ENCODE peak calls at places on chromosome 3, in seven cellular contexts. One of them, this sample, is unnamed.

GRCh38 chr3:122005033-122005565 is 16.9 kb downstream of the ILDR1 start:
- DNase-seq in astrocyte of the cerebellum: no peak
- DNase-seq in heart left ventricle: no peak
- DNase-seq in SK-N-SH: no peak
- DNase-seq in ovary: no peak
- DNase-seq in left ventricle myocardium inferior: no peak
- DNase-seq in lower leg skin: no peak
- DNase-seq in this sample: no peak

GRCh38 chr3:129161860-129162271 is 1.0 kb upstream of the ISY1 start:
- DNase-seq in left ventricle myocardium inferior: no peak
- DNase-seq in SK-N-SH: peak; percentile 38
- DNase-seq in heart left ventricle: no peak
- DNase-seq in astrocyte of the cerebellum: no peak
- DNase-seq in ovary: no peak
- DNase-seq in lower leg skin: peak; percentile 23
- DNase-seq in this sample: no peak

GRCh38 chr3:150227839-150228238 is 180.3 kb upstream of the TSC22D2 start:
- DNase-seq in SK-N-SH: peak; percentile 30
- DNase-seq in lower leg skin: no peak
- DNase-seq in heart left ventricle: peak; percentile 32
- DNase-seq in ovary: no peak
- DNase-seq in left ventricle myocardium inferior: no peak
- DNase-seq in astrocyte of the cerebellum: peak; percentile 70
- DNase-seq in this sample: peak; percentile 10

GRCh38 chr3:179895367-179895766 is 141.4 kb downstream of the PEX5L start:
- DNase-seq in heart left ventricle: no peak
- DNase-seq in ovary: no peak
- DNase-seq in astrocyte of the cerebellum: no peak
- DNase-seq in lower leg skin: no peak
- DNase-seq in left ventricle myocardium inferior: no peak
- DNase-seq in SK-N-SH: no peak
- DNase-seq in this sample: no peak

GRCh38 chr3:38843898-38844297 is 27.9 kb upstream of the SCN10A start:
- DNase-seq in lower leg skin: no peak
- DNase-seq in ovary: no peak
- DNase-seq in heart left ventricle: peak; percentile 26
- DNase-seq in SK-N-SH: peak; percentile 54
- DNase-seq in astrocyte of the cerebellum: peak; percentile 48
- DNase-seq in left ventricle myocardium inferior: no peak
- DNase-seq in this sample: no peak

GRCh38 chr3:114214542-114215341 is 22.6 kb downstream of the ZNF80 start:
- DNase-seq in ovary: no peak
- DNase-seq in left ventricle myocardium inferior: no peak
- DNase-seq in heart left ventricle: no peak
- DNase-seq in SK-N-SH: no peak
- DNase-seq in lower leg skin: no peak
- DNase-seq in astrocyte of the cerebellum: no peak
- DNase-seq in this sample: no peak

GRCh38 chr3:189272500-189273119 is 100.8 kb downstream of the TPRG1 start:
- DNase-seq in SK-N-SH: no peak
- DNase-seq in astrocyte of the cerebellum: no peak
- DNase-seq in ovary: no peak
- DNase-seq in left ventricle myocardium inferior: no peak
- DNase-seq in lower leg skin: no peak
- DNase-seq in heart left ventricle: no peak
- DNase-seq in this sample: no peak

GRCh38 chr3:112123548-112123947 is 9.5 kb downstream of the GCSAM start:
- DNase-seq in astrocyte of the cerebellum: no peak
- DNase-seq in left ventricle myocardium inferior: no peak
- DNase-seq in SK-N-SH: no peak
- DNase-seq in lower leg skin: no peak
- DNase-seq in ovary: no peak
- DNase-seq in heart left ventricle: no peak
- DNase-seq in this sample: no peak

GRCh38 chr3:9047465-9048346 is 84.4 kb upstream of the RAD18 start:
- DNase-seq in heart left ventricle: no peak
- DNase-seq in astrocyte of the cerebellum: no peak
- DNase-seq in ovary: no peak
- DNase-seq in left ventricle myocardium inferior: no peak
- DNase-seq in lower leg skin: no peak
- DNase-seq in SK-N-SH: no peak
- DNase-seq in this sample: no peak

GRCh38 chr3:26636328-26636727 is 13.8 kb downstream of the LRRC3B start:
- DNase-seq in lower leg skin: no peak
- DNase-seq in ovary: no peak
- DNase-seq in SK-N-SH: no peak
- DNase-seq in left ventricle myocardium inferior: no peak
- DNase-seq in astrocyte of the cerebellum: no peak
- DNase-seq in heart left ventricle: no peak
- DNase-seq in this sample: no peak

GRCh38 chr3:184218814-184219213 is 10.6 kb upstream of the VWA5B2 start:
- DNase-seq in astrocyte of the cerebellum: no peak
- DNase-seq in left ventricle myocardium inferior: no peak
- DNase-seq in ovary: no peak
- DNase-seq in SK-N-SH: no peak
- DNase-seq in heart left ventricle: no peak
- DNase-seq in lower leg skin: no peak
- DNase-seq in this sample: no peak

GRCh38 chr3:189573004-189573403 is 58.2 kb upstream of the TP63 start:
- DNase-seq in ovary: no peak
- DNase-seq in lower leg skin: no peak
- DNase-seq in heart left ventricle: no peak
- DNase-seq in SK-N-SH: no peak
- DNase-seq in left ventricle myocardium inferior: no peak
- DNase-seq in astrocyte of the cerebellum: no peak
- DNase-seq in this sample: no peak

GRCh38 chr3:39154323-39155021 is 1.1 kb upstream of the CSRNP1 start:
- DNase-seq in left ventricle myocardium inferior: no peak
- DNase-seq in SK-N-SH: no peak
- DNase-seq in lower leg skin: no peak
- DNase-seq in ovary: peak; percentile 74
- DNase-seq in astrocyte of the cerebellum: no peak
- DNase-seq in heart left ventricle: peak; percentile 34
- DNase-seq in this sample: no peak

GRCh38 chr3:152193673-152194267 is 75.0 kb upstream of the MBNL1 start:
- DNase-seq in SK-N-SH: no peak
- DNase-seq in heart left ventricle: no peak
- DNase-seq in lower leg skin: no peak
- DNase-seq in astrocyte of the cerebellum: no peak
- DNase-seq in left ventricle myocardium inferior: no peak
- DNase-seq in ovary: no peak
- DNase-seq in this sample: no peak

DNA sequence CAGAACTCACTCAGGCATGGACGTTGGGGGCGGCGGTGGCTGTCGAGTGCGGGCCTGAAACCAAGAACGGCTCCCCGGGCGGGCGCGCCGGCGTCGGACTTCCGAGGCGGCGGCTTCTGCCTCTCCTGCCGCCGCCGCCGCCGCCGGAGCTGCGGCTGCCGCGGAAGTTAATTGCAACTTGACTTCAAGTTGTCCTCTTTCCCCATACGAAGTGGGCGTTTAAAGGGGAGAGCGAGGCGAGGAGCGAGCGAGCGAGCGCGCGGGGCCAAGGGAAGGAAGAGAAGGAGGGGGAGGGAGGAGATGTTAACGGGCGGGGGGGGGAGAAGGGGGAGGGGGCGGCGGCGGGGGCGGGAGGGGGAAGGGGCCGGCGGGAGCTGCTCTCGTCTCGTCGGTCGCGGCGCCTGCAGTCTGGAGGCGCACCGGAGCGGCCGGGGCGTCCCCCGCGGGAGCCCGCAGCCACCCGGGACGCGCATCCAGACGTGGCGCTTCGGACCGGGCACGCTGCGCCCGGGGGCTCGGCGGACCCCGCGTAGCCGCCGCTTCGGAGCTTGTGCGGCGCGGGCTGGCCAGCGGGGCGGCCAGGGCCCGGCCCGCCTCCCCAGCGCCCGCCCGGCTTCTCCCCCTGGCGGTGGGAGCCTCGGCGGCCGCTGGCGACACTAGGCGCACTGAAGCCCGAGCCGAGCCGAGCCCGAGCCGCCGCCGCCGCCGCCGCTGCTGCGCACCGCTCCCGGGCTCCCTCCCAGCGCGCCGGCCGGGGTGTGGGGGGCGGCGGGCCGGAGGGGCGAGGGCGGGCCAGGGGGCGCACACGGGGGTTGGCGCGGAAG is 19.7 kb upstream of the SATB1 start:
- DNase-seq in ovary: peak; percentile 73
- DNase-seq in SK-N-SH: peak; percentile 94
- DNase-seq in left ventricle myocardium inferior: peak; percentile 68
- DNase-seq in heart left ventricle: peak; percentile 78
- DNase-seq in lower leg skin: peak; percentile 17
- DNase-seq in astrocyte of the cerebellum: no peak
- DNase-seq in this sample: no peak
- TF ChIP-seq CTCF in ovary: peak; percentile 56
- TF ChIP-seq CTCF in SK-N-SH: no peak
- TF ChIP-seq CTCF in left ventricle myocardium inferior: peak; percentile 59
- TF ChIP-seq CTCF in heart left ventricle: peak; percentile 39
- TF ChIP-seq CTCF in lower leg skin: no peak
- TF ChIP-seq CTCF in astrocyte of the cerebellum: no peak
- TF ChIP-seq CTCF in this sample: peak; percentile 15

GRCh38 chr3:99928758-99929408 is 111.2 kb downstream of the CMSS1 start:
- DNase-seq in astrocyte of the cerebellum: no peak
- DNase-seq in heart left ventricle: no peak
- DNase-seq in left ventricle myocardium inferior: no peak
- DNase-seq in lower leg skin: no peak
- DNase-seq in SK-N-SH: no peak
- DNase-seq in ovary: no peak
- DNase-seq in this sample: no peak

GRCh38 chr3:99931059-99931458 is 113.4 kb downstream of the CMSS1 start:
- DNase-seq in SK-N-SH: no peak
- DNase-seq in ovary: no peak
- DNase-seq in heart left ventricle: no peak
- DNase-seq in astrocyte of the cerebellum: no peak
- DNase-seq in left ventricle myocardium inferior: no peak
- DNase-seq in lower leg skin: no peak
- DNase-seq in this sample: no peak

GRCh38 chr3:99929409-99930139 is 111.9 kb downstream of the CMSS1 start:
- DNase-seq in left ventricle myocardium inferior: peak; percentile 46
- DNase-seq in heart left ventricle: no peak
- DNase-seq in astrocyte of the cerebellum: peak; percentile 68
- DNase-seq in lower leg skin: peak; percentile 48
- DNase-seq in SK-N-SH: no peak
- DNase-seq in ovary: no peak
- DNase-seq in this sample: no peak

GRCh38 chr3:99925584-99925983 is 107.9 kb downstream of the CMSS1 start:
- DNase-seq in astrocyte of the cerebellum: peak; percentile 53
- DNase-seq in left ventricle myocardium inferior: peak; percentile 41
- DNase-seq in ovary: no peak
- DNase-seq in heart left ventricle: peak; percentile 47
- DNase-seq in SK-N-SH: peak; percentile 27
- DNase-seq in lower leg skin: no peak
- DNase-seq in this sample: no peak

GRCh38 chr3:99927651-99928390 is 110.2 kb downstream of the CMSS1 start:
- DNase-seq in SK-N-SH: no peak
- DNase-seq in lower leg skin: no peak
- DNase-seq in left ventricle myocardium inferior: no peak
- DNase-seq in heart left ventricle: no peak
- DNase-seq in astrocyte of the cerebellum: no peak
- DNase-seq in ovary: no peak
- DNase-seq in this sample: no peak
- H3K4me3 ChIP-seq in SK-N-SH: no peak overlapping the region
- H3K4me3 ChIP-seq in lower leg skin: no peak overlapping the region
- H3K4me3 ChIP-seq in left ventricle myocardium inferior: no peak overlapping the region
- H3K4me3 ChIP-seq in heart left ventricle: no peak overlapping the region
- H3K4me3 ChIP-seq in astrocyte of the cerebellum: no peak overlapping the region
- H3K4me3 ChIP-seq in ovary: no peak overlapping the region
- H3K4me3 ChIP-seq in this sample: no peak overlapping the region

GRCh38 chr3:194245975-194246561 is 105.1 kb downstream of the CPN2 start:
- DNase-seq in left ventricle myocardium inferior: no peak
- DNase-seq in ovary: no peak
- DNase-seq in astrocyte of the cerebellum: no peak
- DNase-seq in SK-N-SH: no peak
- DNase-seq in heart left ventricle: no peak
- DNase-seq in lower leg skin: no peak
- DNase-seq in this sample: no peak
- TF ChIP-seq CTCF in left ventricle myocardium inferior: no peak
- TF ChIP-seq CTCF in ovary: no peak
- TF ChIP-seq CTCF in astrocyte of the cerebellum: no peak
- TF ChIP-seq CTCF in SK-N-SH: no peak
- TF ChIP-seq CTCF in heart left ventricle: peak; percentile 18
- TF ChIP-seq CTCF in lower leg skin: no peak
- TF ChIP-seq CTCF in this sample: no peak

GRCh38 chr3:137768361-137769320 is 4.5 kb downstream of the SOX14 start:
- DNase-seq in left ventricle myocardium inferior: no peak
- DNase-seq in SK-N-SH: peak; percentile 43
- DNase-seq in heart left ventricle: no peak
- DNase-seq in ovary: no peak
- DNase-seq in lower leg skin: no peak
- DNase-seq in astrocyte of the cerebellum: no peak
- DNase-seq in this sample: no peak
- H3K4me3 ChIP-seq in left ventricle myocardium inferior: peak overlapping the region; percentile 57
- H3K4me3 ChIP-seq in SK-N-SH: no peak overlapping the region
- H3K4me3 ChIP-seq in heart left ventricle: peak overlapping the region; percentile 14
- H3K4me3 ChIP-seq in ovary: no peak overlapping the region
- H3K4me3 ChIP-seq in lower leg skin: peak overlapping the region; percentile 12
- H3K4me3 ChIP-seq in astrocyte of the cerebellum: peak overlapping the region; percentile 19
- H3K4me3 ChIP-seq in this sample: no peak overlapping the region

GRCh38 chr3:169929830-169930519 is 18.6 kb downstream of the SAMD7 start:
- DNase-seq in SK-N-SH: no peak
- DNase-seq in ovary: no peak
- DNase-seq in heart left ventricle: no peak
- DNase-seq in left ventricle myocardium inferior: no peak
- DNase-seq in lower leg skin: no peak
- DNase-seq in astrocyte of the cerebellum: no peak
- DNase-seq in this sample: no peak
- TF ChIP-seq CTCF in SK-N-SH: no peak
- TF ChIP-seq CTCF in ovary: no peak
- TF ChIP-seq CTCF in heart left ventricle: peak; percentile 25
- TF ChIP-seq CTCF in left ventricle myocardium inferior: peak; percentile 18
- TF ChIP-seq CTCF in lower leg skin: no peak
- TF ChIP-seq CTCF in astrocyte of the cerebellum: no peak
- TF ChIP-seq CTCF in this sample: peak; percentile 41

GRCh38 chr3:16887130-16887529 is 2.4 kb downstream of the PLCL2 start:
- DNase-seq in heart left ventricle: no peak
- DNase-seq in SK-N-SH: no peak
- DNase-seq in lower leg skin: no peak
- DNase-seq in ovary: no peak
- DNase-seq in astrocyte of the cerebellum: no peak
- DNase-seq in left ventricle myocardium inferior: no peak
- DNase-seq in this sample: no peak

GRCh38 chr3:16885948-16886683 is 1.4 kb downstream of the PLCL2 start:
- DNase-seq in astrocyte of the cerebellum: no peak
- DNase-seq in lower leg skin: no peak
- DNase-seq in ovary: no peak
- DNase-seq in left ventricle myocardium inferior: no peak
- DNase-seq in SK-N-SH: no peak
- DNase-seq in heart left ventricle: no peak
- DNase-seq in this sample: no peak

GRCh38 chr3:16885588-16885903 is 791 bp downstream of the PLCL2 start:
- DNase-seq in left ventricle myocardium inferior: no peak
- DNase-seq in heart left ventricle: no peak
- DNase-seq in SK-N-SH: no peak
- DNase-seq in lower leg skin: no peak
- DNase-seq in astrocyte of the cerebellum: no peak
- DNase-seq in ovary: no peak
- DNase-seq in this sample: no peak

GRCh38 chr3:16890605-16891333 is 6.0 kb downstream of the PLCL2 start:
- DNase-seq in SK-N-SH: no peak
- DNase-seq in ovary: no peak
- DNase-seq in lower leg skin: no peak
- DNase-seq in heart left ventricle: no peak
- DNase-seq in astrocyte of the cerebellum: no peak
- DNase-seq in left ventricle myocardium inferior: no peak
- DNase-seq in this sample: no peak

GRCh38 chr3:16888785-16889607 is 4.2 kb downstream of the PLCL2 start:
- DNase-seq in SK-N-SH: no peak
- DNase-seq in astrocyte of the cerebellum: no peak
- DNase-seq in left ventricle myocardium inferior: no peak
- DNase-seq in ovary: no peak
- DNase-seq in lower leg skin: no peak
- DNase-seq in heart left ventricle: no peak
- DNase-seq in this sample: no peak
- H3K4me3 ChIP-seq in SK-N-SH: no peak overlapping the region
- H3K4me3 ChIP-seq in astrocyte of the cerebellum: no peak overlapping the region
- H3K4me3 ChIP-seq in left ventricle myocardium inferior: peak overlapping the region; percentile 92
- H3K4me3 ChIP-seq in ovary: no peak overlapping the region
- H3K4me3 ChIP-seq in lower leg skin: no peak overlapping the region
- H3K4me3 ChIP-seq in heart left ventricle: peak overlapping the region; percentile 21
- H3K4me3 ChIP-seq in this sample: peak overlapping the region; percentile 29

This sample was measured in GM12864.